ENCODE peak calls at places on chromosomes 6 and 20, in six cellular contexts. R is tibial nerve, D is foreskin fibroblast, N is epithelial cell of esophagus, Z is HL-60, V is HFF-Myc. Q is an unnamed sample.
A peak's percentile ranks its signal among the peaks of the same experiment; 100 is the strongest.

GRCh38 chr6:139364302-139364981 is 10.0 kb downstream of the CITED2 start:
- DNase-seq in V (peak; percentile 47), N (peak; percentile 52), D (peak; percentile 69), Z (no peak), R (no peak), Q (no peak)

GRCh38 chr20:61874421-61875068 is 191.1 kb downstream of the TAF4 start:
- DNase-seq in N (peak; percentile 52), Z (no peak), V (no peak), D (no peak), R (no peak), Q (no peak)

GRCh38 chr6:106226676-106227075 is 98.9 kb downstream of the ATG5 start:
- DNase-seq in R (no peak), N (no peak), Z (no peak), D (no peak), V (no peak), Q (no peak)

GRCh38 chr6:31826793-31827285 is 699 bp upstream of the HSPA1B start:
- DNase-seq in N (peak; percentile 83), Z (no peak), V (peak; percentile 58), D (peak; percentile 93), R (peak; percentile 88), Q (no peak)

GRCh38 chr6:146009338-146009737 is 19.5 kb upstream of the GRM1 start:
- DNase-seq in R (no peak), Z (no peak), V (no peak), N (no peak), D (no peak), Q (no peak)

GRCh38 chr20:23407770-23408467 is 13.4 kb downstream of the NAPB start:
- DNase-seq in N (no peak), V (no peak), Z (no peak), R (no peak), D (no peak), Q (no peak)

GRCh38 chr6:332671-333070 is 40.4 kb downstream of the DUSP22 start:
- DNase-seq in Z (no peak), N (peak; percentile 56), D (peak; percentile 63), V (no peak), R (no peak), Q (no peak)

GRCh38 chr20:49661560-49662329 is 51.9 kb downstream of the B4GALT5 start:
- DNase-seq in R (no peak), N (peak; percentile 42), V (no peak), Z (no peak), D (peak; percentile 28), Q (no peak)

GRCh38 chr6:95280690-95281273 is 296.6 kb upstream of the MANEA start:
- DNase-seq in D (peak; percentile 2), Z (no peak), V (no peak), N (peak; percentile 57), R (peak; percentile 8), Q (no peak)

GRCh38 chr6:163335056-163335455 is 79.5 kb upstream of the QKI start:
- DNase-seq in Z (no peak), V (no peak), D (no peak), N (no peak), R (no peak), Q (no peak)

GRCh38 chr6:106648651-106649308 is 19.4 kb downstream of the QRSL1 start:
- DNase-seq in N (no peak), D (no peak), V (no peak), R (no peak), Z (no peak), Q (no peak)

GRCh38 chr6:152922706-152923105 is 60.1 kb downstream of the FBXO5 start:
- DNase-seq in R (no peak), Z (no peak), D (no peak), V (no peak), N (no peak), Q (no peak)

GRCh38 chr20:40706977-40707582 is 18.0 kb upstream of the MAFB start:
- DNase-seq in N (no peak), V (no peak), R (no peak), D (no peak), Z (no peak), Q (no peak)

GRCh38 chr6:119541132-119541905 is 191.8 kb upstream of the MAN1A1 start:
- DNase-seq in R (no peak), D (peak; percentile 97), N (peak; percentile 93), Z (no peak), V (peak; percentile 97), Q (no peak)

GRCh38 chr6:135540207-135540877 is 42.8 kb upstream of the AHI1 start:
- DNase-seq in D (peak; percentile 52), N (no peak), Z (no peak), R (no peak), V (no peak), Q (no peak)
- TF ChIP-seq CTCF in D (peak; percentile 50), N (no peak), Z (no peak), R (no peak), V (peak; percentile 16), Q (no peak)

GRCh38 chr6:53862517-53863457 is 68.0 kb downstream of the LRRC1 start:
- DNase-seq in Z (no peak), N (peak; percentile 70), D (peak; percentile 65), V (no peak), R (no peak), Q (no peak)
- H3K4me3 ChIP-seq in Z (no peak overlapping the region), N (no peak overlapping the region), D (no peak overlapping the region), V (no peak overlapping the region), R (no peak overlapping the region), Q (no peak overlapping the region)

GRCh38 chr6:28142446-28142845 is 763 bp downstream of the ZKSCAN8 start:
- DNase-seq in D (peak; percentile 28), V (no peak), N (peak; percentile 31), R (no peak), Z (no peak), Q (no peak)

GRCh38 chr6:28137458-28138020 is 4.1 kb upstream of the ZKSCAN8 start:
- DNase-seq in Z (no peak), V (no peak), D (peak; percentile 53), R (no peak), N (peak; percentile 38), Q (no peak)

GRCh38 chr6:28139860-28140500 is 1.7 kb upstream of the ZKSCAN8 start:
- DNase-seq in V (no peak), R (no peak), D (no peak), Z (no peak), N (no peak), Q (no peak)

GRCh38 chr6:28141500-28142329 is at the start of gene ZKSCAN8:
- DNase-seq in R (peak; percentile 62), V (peak; percentile 79), N (peak; percentile 86), D (peak; percentile 91), Z (peak; percentile 92), Q (peak; percentile 26)

DNA sequence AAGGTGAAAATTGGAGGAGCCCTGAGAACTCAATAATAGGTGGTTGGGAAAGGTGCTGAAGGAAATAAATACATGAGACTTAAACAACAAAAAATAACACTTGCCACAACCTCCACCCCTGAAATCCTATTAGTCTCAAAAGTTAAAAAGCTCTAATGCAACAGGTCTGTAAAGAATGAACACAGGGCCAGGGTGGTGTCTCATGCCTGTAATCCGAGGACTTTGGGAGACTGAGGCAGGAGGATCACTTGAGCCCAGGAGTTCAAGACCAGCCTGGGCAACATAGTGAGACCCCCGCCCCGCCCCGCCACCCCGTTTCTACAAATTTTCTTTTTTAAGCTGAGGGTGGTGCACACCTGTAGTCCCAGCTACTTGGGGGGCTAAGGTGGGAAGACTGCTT is 1.1 kb upstream of the ZKSCAN8 start:
- DNase-seq in Z (no peak), N (no peak), R (no peak), V (no peak), D (no peak), Q (no peak)
- TF ChIP-seq CTCF in Z (no peak), N (no peak), R (no peak), V (no peak), D (no peak), Q (no peak)

GRCh38 chr6:30770592-30770991 is 26.2 kb upstream of the IER3 start:
- DNase-seq in R (no peak), Z (no peak), N (no peak), D (no peak), V (no peak), Q (no peak)

GRCh38 chr6:30770164-30770563 is 25.8 kb upstream of the IER3 start:
- DNase-seq in V (no peak), Z (no peak), N (peak; percentile 38), D (no peak), R (no peak), Q (no peak)

GRCh38 chr6:30769853-30770160 is 25.5 kb upstream of the IER3 start:
- DNase-seq in R (no peak), V (no peak), Z (no peak), N (no peak), D (no peak), Q (no peak)

GRCh38 chr6:30768634-30769087 is 24.3 kb upstream of the IER3 start:
- DNase-seq in N (no peak), D (no peak), R (no peak), V (no peak), Z (no peak), Q (no peak)

GRCh38 chr6:30769088-30769852 is 24.9 kb upstream of the IER3 start:
- DNase-seq in V (peak; percentile 94), N (peak; percentile 97), Z (peak; percentile 77), D (peak; percentile 98), R (no peak), Q (peak; percentile 86)
- H3K4me3 ChIP-seq in V (peak overlapping the region; percentile 33), N (no peak overlapping the region), Z (no peak overlapping the region), D (peak overlapping the region; percentile 20), R (no peak overlapping the region), Q (no peak overlapping the region)

GRCh38 chr20:59771506-59772372 is 161.7 kb downstream of the SYCP2 start:
- DNase-seq in R (no peak), N (no peak), D (no peak), V (no peak), Z (no peak), Q (no peak)

GRCh38 chr20:59772373-59772705 is 161.1 kb downstream of the SYCP2 start:
- DNase-seq in V (no peak), R (no peak), Z (no peak), D (no peak), N (no peak), Q (peak; percentile 18)

GRCh38 chr20:59767656-59768055 is 163.3 kb downstream of the PHACTR3 start:
- DNase-seq in V (no peak), R (no peak), Z (no peak), D (no peak), N (no peak), Q (no peak)

GRCh38 chr20:59770851-59771250 is 162.6 kb downstream of the SYCP2 start:
- DNase-seq in Z (no peak), D (no peak), R (no peak), V (no peak), N (no peak), Q (no peak)

DNA sequence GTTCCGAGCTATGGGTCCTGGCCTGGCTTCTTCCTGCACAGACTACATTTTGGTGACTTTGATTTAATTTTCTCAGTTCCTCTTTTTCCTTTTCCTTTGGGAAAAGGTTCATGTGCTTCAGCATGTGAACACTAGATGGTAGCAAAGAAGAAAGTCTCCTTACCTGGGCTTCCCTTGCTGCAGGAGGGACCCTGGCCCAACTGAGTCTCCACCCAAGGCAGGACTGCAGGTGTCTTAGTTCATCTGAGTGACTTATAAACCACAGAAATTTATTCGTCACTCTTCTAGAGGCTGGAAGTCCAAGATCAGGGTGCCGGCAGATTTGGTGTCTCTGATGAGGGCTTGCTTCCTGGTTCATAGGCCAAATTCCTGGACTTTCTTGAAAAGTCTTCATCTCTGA is 163.2 kb downstream of the SYCP2 start:
- DNase-seq in R (no peak), Z (no peak), N (no peak), D (no peak), V (no peak), Q (no peak)
- TF ChIP-seq CTCF in R (no peak), Z (peak; percentile 15), N (peak; percentile 33), D (no peak), V (no peak), Q (no peak)